ENCODE peak calls at places on chromosomes 7 and 10, in six cellular contexts. One of them, this sample, is unnamed. For H3K9me3, the result is how much of the 10 kb centered on the place peaks cover.

GRCh38 chr10:114103286-114103685 is 59.6 kb downstream of the ADRB1 start:
- DNase-seq in CD4-positive, alpha-beta T cell: no peak
- DNase-seq in left ventricle myocardium inferior: no peak
- DNase-seq in pancreas: no peak
- DNase-seq in thyroid gland: no peak
- DNase-seq in heart right ventricle: no peak
- DNase-seq in this sample: no peak

GRCh38 chr10:60048146-60048545 is 141.8 kb upstream of the CCDC6 start:
- DNase-seq in pancreas: no peak
- DNase-seq in CD4-positive, alpha-beta T cell: no peak
- DNase-seq in left ventricle myocardium inferior: no peak
- DNase-seq in thyroid gland: peak
- DNase-seq in heart right ventricle: no peak
- DNase-seq in this sample: no peak

GRCh38 chr10:62426086-62426485 is 51.9 kb downstream of the ZNF365 start:
- DNase-seq in thyroid gland: no peak
- DNase-seq in CD4-positive, alpha-beta T cell: no peak
- DNase-seq in left ventricle myocardium inferior: no peak
- DNase-seq in pancreas: no peak
- DNase-seq in heart right ventricle: no peak
- DNase-seq in this sample: no peak

GRCh38 chr10:77311186-77311585 is 326.4 kb downstream of the KCNMA1 start:
- DNase-seq in left ventricle myocardium inferior: no peak
- DNase-seq in heart right ventricle: no peak
- DNase-seq in thyroid gland: no peak
- DNase-seq in pancreas: no peak
- DNase-seq in CD4-positive, alpha-beta T cell: no peak
- DNase-seq in this sample: no peak

GRCh38 chr7:142542938-142543337 is 206.3 kb upstream of the PRSS1 start:
- DNase-seq in thyroid gland: no peak
- DNase-seq in left ventricle myocardium inferior: no peak
- DNase-seq in CD4-positive, alpha-beta T cell: no peak
- DNase-seq in pancreas: no peak
- DNase-seq in heart right ventricle: no peak
- DNase-seq in this sample: no peak

GRCh38 chr10:50991496-50992355 is 82.6 kb upstream of the PRKG1 start:
- DNase-seq in left ventricle myocardium inferior: peak
- DNase-seq in pancreas: peak
- DNase-seq in CD4-positive, alpha-beta T cell: no peak
- DNase-seq in thyroid gland: peak
- DNase-seq in heart right ventricle: peak
- DNase-seq in this sample: peak

GRCh38 chr7:44735403-44736165 is 13.1 kb upstream of the ZMIZ2 start:
- DNase-seq in left ventricle myocardium inferior: no peak
- DNase-seq in heart right ventricle: no peak
- DNase-seq in pancreas: no peak
- DNase-seq in CD4-positive, alpha-beta T cell: no peak
- DNase-seq in thyroid gland: no peak
- DNase-seq in this sample: no peak

GRCh38 chr10:21488246-21488953 is 37.1 kb downstream of the SKIDA1 start:
- DNase-seq in heart right ventricle: no peak
- DNase-seq in thyroid gland: peak
- DNase-seq in pancreas: no peak
- DNase-seq in left ventricle myocardium inferior: no peak
- DNase-seq in CD4-positive, alpha-beta T cell: no peak
- DNase-seq in this sample: no peak

GRCh38 chr7:131503639-131504038 is 52.8 kb downstream of the PODXL start:
- DNase-seq in pancreas: no peak
- DNase-seq in left ventricle myocardium inferior: no peak
- DNase-seq in thyroid gland: no peak
- DNase-seq in CD4-positive, alpha-beta T cell: no peak
- DNase-seq in heart right ventricle: no peak
- DNase-seq in this sample: no peak

GRCh38 chr7:46170021-46170420 is 248.9 kb upstream of the IGFBP3 start:
- DNase-seq in thyroid gland: no peak
- DNase-seq in pancreas: no peak
- DNase-seq in left ventricle myocardium inferior: no peak
- DNase-seq in heart right ventricle: no peak
- DNase-seq in CD4-positive, alpha-beta T cell: no peak
- DNase-seq in this sample: no peak

GRCh38 chr7:66379761-66380160 is 174.6 kb downstream of the TPST1 start:
- DNase-seq in left ventricle myocardium inferior: no peak
- DNase-seq in pancreas: no peak
- DNase-seq in heart right ventricle: no peak
- DNase-seq in thyroid gland: no peak
- DNase-seq in CD4-positive, alpha-beta T cell: no peak
- DNase-seq in this sample: no peak

GRCh38 chr7:23114854-23115253 is 9.3 kb downstream of the KLHL7 start:
- DNase-seq in left ventricle myocardium inferior: no peak
- DNase-seq in heart right ventricle: no peak
- DNase-seq in pancreas: no peak
- DNase-seq in CD4-positive, alpha-beta T cell: no peak
- DNase-seq in thyroid gland: no peak
- DNase-seq in this sample: no peak

GRCh38 chr7:103988468-103989199 is 824 bp downstream of the RELN start:
- DNase-seq in CD4-positive, alpha-beta T cell: no peak
- DNase-seq in left ventricle myocardium inferior: no peak
- DNase-seq in thyroid gland: no peak
- DNase-seq in pancreas: peak
- DNase-seq in heart right ventricle: no peak
- DNase-seq in this sample: no peak

GRCh38 chr7:157522954-157523353 is 186.2 kb downstream of the DNAJB6 start:
- DNase-seq in left ventricle myocardium inferior: no peak
- DNase-seq in pancreas: peak
- DNase-seq in heart right ventricle: no peak
- DNase-seq in thyroid gland: no peak
- DNase-seq in CD4-positive, alpha-beta T cell: no peak
- DNase-seq in this sample: no peak
- H3K9me3 ChIP-seq in left ventricle myocardium inferior: under half
- H3K9me3 ChIP-seq in pancreas: under half
- H3K9me3 ChIP-seq in heart right ventricle: under half
- H3K9me3 ChIP-seq in thyroid gland: under half
- H3K9me3 ChIP-seq in CD4-positive, alpha-beta T cell: under half
- H3K9me3 ChIP-seq in this sample: under half

GRCh38 chr10:44309939-44310761 is 74.7 kb downstream of the CXCL12 start:
- DNase-seq in CD4-positive, alpha-beta T cell: no peak
- DNase-seq in left ventricle myocardium inferior: no peak
- DNase-seq in pancreas: no peak
- DNase-seq in heart right ventricle: no peak
- DNase-seq in thyroid gland: no peak
- DNase-seq in this sample: no peak

GRCh38 chr10:44308935-44309334 is 76.0 kb downstream of the CXCL12 start:
- DNase-seq in thyroid gland: no peak
- DNase-seq in left ventricle myocardium inferior: no peak
- DNase-seq in CD4-positive, alpha-beta T cell: no peak
- DNase-seq in pancreas: no peak
- DNase-seq in heart right ventricle: no peak
- DNase-seq in this sample: no peak

GRCh38 chr10:44311563-44311905 is 73.4 kb downstream of the CXCL12 start:
- DNase-seq in pancreas: no peak
- DNase-seq in heart right ventricle: no peak
- DNase-seq in left ventricle myocardium inferior: no peak
- DNase-seq in CD4-positive, alpha-beta T cell: no peak
- DNase-seq in thyroid gland: no peak
- DNase-seq in this sample: no peak

GRCh38 chr10:44312401-44312800 is 72.5 kb downstream of the CXCL12 start:
- DNase-seq in CD4-positive, alpha-beta T cell: no peak
- DNase-seq in thyroid gland: peak
- DNase-seq in pancreas: no peak
- DNase-seq in left ventricle myocardium inferior: no peak
- DNase-seq in heart right ventricle: no peak
- DNase-seq in this sample: no peak

GRCh38 chr10:44310762-44311562 is 73.9 kb downstream of the CXCL12 start:
- DNase-seq in pancreas: peak
- DNase-seq in left ventricle myocardium inferior: peak
- DNase-seq in thyroid gland: peak
- DNase-seq in heart right ventricle: peak
- DNase-seq in CD4-positive, alpha-beta T cell: peak
- DNase-seq in this sample: peak
- TF ChIP-seq CTCF in pancreas: peak
- TF ChIP-seq CTCF in left ventricle myocardium inferior: peak
- TF ChIP-seq CTCF in thyroid gland: peak
- TF ChIP-seq CTCF in heart right ventricle: peak
- TF ChIP-seq CTCF in CD4-positive, alpha-beta T cell: peak
- TF ChIP-seq CTCF in this sample: peak

DNA sequence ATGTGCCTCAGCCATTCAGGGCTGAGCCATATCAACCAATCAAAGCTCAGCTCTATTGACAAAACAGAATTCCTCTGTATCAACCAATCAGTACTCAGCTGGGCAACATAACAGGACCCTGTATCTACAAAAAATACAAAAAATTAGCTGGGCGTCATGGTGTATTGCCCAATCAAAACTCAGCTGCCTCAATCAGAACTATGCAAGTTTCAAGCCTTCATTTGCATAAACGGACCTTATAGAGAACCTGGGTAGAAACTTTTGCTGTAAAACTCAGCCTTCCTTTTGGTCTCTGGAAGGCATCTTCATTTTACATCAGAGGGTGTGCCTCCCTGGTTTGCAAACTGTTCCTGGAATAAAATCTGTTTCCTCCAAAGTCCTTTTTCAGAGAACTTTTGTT is 77.1 kb downstream of the ZNF467 start:
- DNase-seq in thyroid gland: no peak
- DNase-seq in heart right ventricle: no peak
- DNase-seq in left ventricle myocardium inferior: no peak
- DNase-seq in CD4-positive, alpha-beta T cell: no peak
- DNase-seq in pancreas: no peak
- DNase-seq in this sample: no peak
- H3K9me3 ChIP-seq in thyroid gland: under half
- H3K9me3 ChIP-seq in heart right ventricle: under half
- H3K9me3 ChIP-seq in left ventricle myocardium inferior: under half
- H3K9me3 ChIP-seq in CD4-positive, alpha-beta T cell: under half
- H3K9me3 ChIP-seq in pancreas: under half
- H3K9me3 ChIP-seq in this sample: under half

GRCh38 chr10:11881477-11882417 is 58.6 kb downstream of the PROSER2 start:
- DNase-seq in heart right ventricle: no peak
- DNase-seq in CD4-positive, alpha-beta T cell: no peak
- DNase-seq in pancreas: no peak
- DNase-seq in thyroid gland: peak
- DNase-seq in left ventricle myocardium inferior: no peak
- DNase-seq in this sample: no peak

GRCh38 chr10:11879387-11880168 is 56.4 kb downstream of the PROSER2 start:
- DNase-seq in heart right ventricle: no peak
- DNase-seq in CD4-positive, alpha-beta T cell: no peak
- DNase-seq in left ventricle myocardium inferior: no peak
- DNase-seq in thyroid gland: peak
- DNase-seq in pancreas: no peak
- DNase-seq in this sample: no peak

GRCh38 chr10:11881028-11881476 is 57.9 kb downstream of the PROSER2 start:
- DNase-seq in thyroid gland: no peak
- DNase-seq in left ventricle myocardium inferior: no peak
- DNase-seq in pancreas: no peak
- DNase-seq in heart right ventricle: no peak
- DNase-seq in CD4-positive, alpha-beta T cell: no peak
- DNase-seq in this sample: no peak

GRCh38 chr10:11878776-11879175 is 55.6 kb downstream of the PROSER2 start:
- DNase-seq in heart right ventricle: no peak
- DNase-seq in left ventricle myocardium inferior: no peak
- DNase-seq in thyroid gland: no peak
- DNase-seq in CD4-positive, alpha-beta T cell: no peak
- DNase-seq in pancreas: no peak
- DNase-seq in this sample: no peak

GRCh38 chr10:11880169-11881027 is 57.2 kb downstream of the PROSER2 start:
- DNase-seq in thyroid gland: no peak
- DNase-seq in CD4-positive, alpha-beta T cell: no peak
- DNase-seq in heart right ventricle: no peak
- DNase-seq in left ventricle myocardium inferior: no peak
- DNase-seq in pancreas: no peak
- DNase-seq in this sample: no peak
- TF ChIP-seq CTCF in thyroid gland: no peak
- TF ChIP-seq CTCF in CD4-positive, alpha-beta T cell: no peak
- TF ChIP-seq CTCF in heart right ventricle: no peak
- TF ChIP-seq CTCF in left ventricle myocardium inferior: no peak
- TF ChIP-seq CTCF in pancreas: no peak
- TF ChIP-seq CTCF in this sample: no peak

DNA sequence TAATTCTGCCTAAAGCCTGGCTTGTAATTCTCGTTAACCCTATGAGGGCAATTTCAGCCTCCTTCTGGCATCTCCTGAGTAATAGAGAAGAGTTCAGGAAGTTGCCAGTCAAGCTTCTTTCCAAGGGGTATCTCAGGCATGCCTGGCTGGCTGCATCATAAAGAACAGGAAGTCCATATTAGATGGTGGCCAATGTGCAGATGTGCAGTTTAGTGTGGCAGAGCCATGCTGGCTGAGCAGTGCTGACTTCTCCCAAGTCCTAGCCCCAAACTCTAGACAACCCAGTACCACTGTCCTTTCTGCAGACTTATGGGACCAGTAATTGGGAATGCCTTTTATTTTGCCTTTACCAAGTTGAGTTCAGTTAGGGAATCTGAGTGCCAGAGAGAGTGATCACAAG is 517.9 kb downstream of the GALNT17 start:
- DNase-seq in CD4-positive, alpha-beta T cell: no peak
- DNase-seq in heart right ventricle: no peak
- DNase-seq in left ventricle myocardium inferior: no peak
- DNase-seq in thyroid gland: no peak
- DNase-seq in pancreas: no peak
- DNase-seq in this sample: no peak
- H3K9me3 ChIP-seq in CD4-positive, alpha-beta T cell: under half
- H3K9me3 ChIP-seq in heart right ventricle: under half
- H3K9me3 ChIP-seq in left ventricle myocardium inferior: under half
- H3K9me3 ChIP-seq in thyroid gland: under half
- H3K9me3 ChIP-seq in pancreas: under half
- H3K9me3 ChIP-seq in this sample: under half

GRCh38 chr10:129968020-129968861 is 4.2 kb upstream of the EBF3 start:
- DNase-seq in pancreas: no peak
- DNase-seq in heart right ventricle: no peak
- DNase-seq in thyroid gland: no peak
- DNase-seq in left ventricle myocardium inferior: no peak
- DNase-seq in CD4-positive, alpha-beta T cell: no peak
- DNase-seq in this sample: no peak

GRCh38 chr10:129969528-129970264 is 5.6 kb upstream of the EBF3 start:
- DNase-seq in CD4-positive, alpha-beta T cell: no peak
- DNase-seq in left ventricle myocardium inferior: no peak
- DNase-seq in pancreas: no peak
- DNase-seq in heart right ventricle: no peak
- DNase-seq in thyroid gland: no peak
- DNase-seq in this sample: no peak

GRCh38 chr10:129967579-129968019 is 3.5 kb upstream of the EBF3 start:
- DNase-seq in pancreas: no peak
- DNase-seq in heart right ventricle: no peak
- DNase-seq in left ventricle myocardium inferior: no peak
- DNase-seq in thyroid gland: no peak
- DNase-seq in CD4-positive, alpha-beta T cell: no peak
- DNase-seq in this sample: no peak

GRCh38 chr10:129970404-129971364 is 6.6 kb upstream of the EBF3 start:
- DNase-seq in pancreas: no peak
- DNase-seq in left ventricle myocardium inferior: no peak
- DNase-seq in thyroid gland: no peak
- DNase-seq in heart right ventricle: no peak
- DNase-seq in CD4-positive, alpha-beta T cell: no peak
- DNase-seq in this sample: no peak

GRCh38 chr10:129968937-129969527 is 5.0 kb upstream of the EBF3 start:
- DNase-seq in left ventricle myocardium inferior: no peak
- DNase-seq in pancreas: peak
- DNase-seq in thyroid gland: peak
- DNase-seq in heart right ventricle: no peak
- DNase-seq in CD4-positive, alpha-beta T cell: no peak
- DNase-seq in this sample: no peak
- TF ChIP-seq CTCF in left ventricle myocardium inferior: peak
- TF ChIP-seq CTCF in pancreas: peak
- TF ChIP-seq CTCF in thyroid gland: no peak
- TF ChIP-seq CTCF in heart right ventricle: peak
- TF ChIP-seq CTCF in CD4-positive, alpha-beta T cell: no peak
- TF ChIP-seq CTCF in this sample: no peak

GRCh38 chr7:127675716-127676115 is 23.7 kb downstream of the SND1 start:
- DNase-seq in heart right ventricle: no peak
- DNase-seq in pancreas: no peak
- DNase-seq in CD4-positive, alpha-beta T cell: no peak
- DNase-seq in thyroid gland: no peak
- DNase-seq in left ventricle myocardium inferior: no peak
- DNase-seq in this sample: no peak
- H3K9me3 ChIP-seq in heart right ventricle: under half
- H3K9me3 ChIP-seq in pancreas: under half
- H3K9me3 ChIP-seq in CD4-positive, alpha-beta T cell: under half
- H3K9me3 ChIP-seq in thyroid gland: under half
- H3K9me3 ChIP-seq in left ventricle myocardium inferior: under half
- H3K9me3 ChIP-seq in this sample: under half

This sample was measured in lung.